ENCODE peak calls at places on chromosomes 1 and 21, in eight cellular contexts. F is Peyer's patch; H is HFF-Myc; B is activated CD4-positive, alpha-beta T cell treated with anti-CD3 and anti-CD28 coated beads, Interleukin-2, amount 50 U/mL, for 24 hours; C is mesendoderm; I is stimulated activated CD4-positive, alpha-beta T cell treated with anti-CD3 and anti-CD28 coated beads, TNF-alpha, amount 100 ng/mL, for 48 hours; A is mucosa of descending colon; N is fibroblast of pulmonary artery. J is an unnamed sample.

GRCh38 chr1:12480748-12481362 is 137.2 kb downstream of the DHRS3 start:
- DNase-seq in F (peak), H (peak), B (no peak), C (peak), I (no peak), A (peak), N (peak), J (peak)

GRCh38 chr1:232868793-232869491 is 63.7 kb downstream of the MAP10 start:
- DNase-seq in F (no peak), H (peak), B (no peak), C (peak), I (no peak), A (peak), N (peak), J (peak)

GRCh38 chr1:53804791-53805505 is 33.1 kb downstream of the NDC1 start:
- DNase-seq in F (no peak), H (no peak), B (no peak), C (no peak), I (no peak), A (no peak), N (no peak), J (no peak)

GRCh38 chr1:177256153-177256814 is 85.5 kb downstream of the BRINP2 start:
- DNase-seq in F (peak), H (peak), B (no peak), C (peak), I (peak), A (peak), N (peak), J (peak)

GRCh38 chr1:43549921-43550597 is 19.4 kb downstream of the PTPRF start:
- DNase-seq in F (peak), H (no peak), B (no peak), C (peak), I (no peak), A (peak), N (no peak), J (no peak)

GRCh38 chr1:5575396-5576110 is 416.7 kb downstream of the NPHP4 start:
- DNase-seq in F (no peak), H (no peak), B (no peak), C (no peak), I (no peak), A (no peak), N (no peak), J (no peak)

GRCh38 chr1:8472668-8473067 is 154.8 kb downstream of the SLC45A1 start:
- DNase-seq in F (no peak), H (no peak), B (no peak), C (no peak), I (peak), A (no peak), N (no peak), J (no peak)

GRCh38 chr1:5634893-5635292 is 357.3 kb downstream of the NPHP4 start:
- DNase-seq in F (no peak), H (no peak), B (no peak), C (no peak), I (no peak), A (no peak), N (no peak), J (no peak)

GRCh38 chr21:35974801-35975200 is 85.5 kb downstream of the SETD4 start:
- DNase-seq in F (no peak), H (no peak), B (no peak), C (no peak), I (no peak), A (peak), N (peak), J (peak)

GRCh38 chr1:55070765-55071164 is 31.4 kb downstream of the PCSK9 start:
- DNase-seq in F (no peak), H (no peak), B (no peak), C (no peak), I (no peak), A (no peak), N (no peak), J (no peak)

GRCh38 chr1:206729507-206729906 is 41.1 kb upstream of the IL19 start:
- DNase-seq in F (no peak), H (no peak), B (no peak), C (no peak), I (no peak), A (no peak), N (no peak), J (no peak)

GRCh38 chr21:17139696-17140095 is 373.1 kb upstream of the CXADR start:
- DNase-seq in F (no peak), H (no peak), B (no peak), C (no peak), I (no peak), A (no peak), N (peak), J (no peak)

GRCh38 chr21:36860736-36861594 is 105.5 kb downstream of the HLCS start:
- DNase-seq in F (no peak), H (no peak), B (no peak), C (peak), I (no peak), A (peak), N (peak), J (peak)

GRCh38 chr1:85344256-85344694 is 67.8 kb upstream of the BCL10 start:
- DNase-seq in F (peak), H (no peak), B (no peak), C (peak), I (no peak), A (peak), N (peak), J (peak)

GRCh38 chr1:52904590-52905375 is 16.8 kb downstream of the ECHDC2 start:
- DNase-seq in F (no peak), H (no peak), B (no peak), C (peak), I (peak), A (peak), N (peak), J (peak)

GRCh38 chr1:57270926-57271698 is 152.7 kb downstream of the DAB1 start:
- DNase-seq in F (no peak), H (no peak), B (no peak), C (no peak), I (no peak), A (no peak), N (no peak), J (no peak)

GRCh38 chr21:42567861-42568260 is 54.2 kb downstream of the SLC37A1 start:
- DNase-seq in F (peak), H (no peak), B (no peak), C (no peak), I (no peak), A (no peak), N (no peak), J (no peak)

GRCh38 chr1:15941899-15942660 is 33.8 kb downstream of the ZBTB17 start:
- DNase-seq in F (no peak), H (no peak), B (no peak), C (no peak), I (no peak), A (no peak), N (no peak), J (no peak)

GRCh38 chr1:202625416-202626360 is 84.6 kb downstream of the SYT2 start:
- DNase-seq in F (peak), H (no peak), B (no peak), C (peak), I (peak), A (peak), N (peak), J (peak)

GRCh38 chr1:183812686-183813569 is 8.0 kb downstream of the RGL1 start:
- DNase-seq in F (peak), H (no peak), B (no peak), C (peak), I (no peak), A (no peak), N (peak), J (peak)

GRCh38 chr1:246776923-246777322 is 52.7 kb downstream of the SCCPDH start:
- DNase-seq in F (no peak), H (no peak), B (no peak), C (no peak), I (no peak), A (no peak), N (no peak), J (no peak)

GRCh38 chr1:60911980-60912692 is 170.2 kb upstream of the NFIA start:
- DNase-seq in F (no peak), H (no peak), B (no peak), C (no peak), I (no peak), A (no peak), N (no peak), J (no peak)

GRCh38 chr1:151990856-151991198 is 2.8 kb downstream of the S100A10 start:
- DNase-seq in F (no peak), H (no peak), B (no peak), C (no peak), I (no peak), A (peak), N (peak), J (peak)

GRCh38 chr1:212699104-212699838 is 369 bp downstream of the BATF3 start:
- DNase-seq in F (peak), H (no peak), B (peak), C (peak), I (no peak), A (peak), N (peak), J (no peak)

GRCh38 chr1:225464851-225465792 is 37.3 kb upstream of the LBR start:
- DNase-seq in F (no peak), H (no peak), B (no peak), C (peak), I (no peak), A (no peak), N (no peak), J (no peak)

GRCh38 chr1:202143768-202144509 is 598 bp downstream of the ARL8A start:
- DNase-seq in F (no peak), H (no peak), B (no peak), C (peak), I (no peak), A (peak), N (no peak), J (no peak)

GRCh38 chr1:233025156-233025555 is 74.7 kb downstream of the NTPCR start:
- DNase-seq in F (peak), H (no peak), B (no peak), C (peak), I (no peak), A (peak), N (peak), J (peak)

GRCh38 chr1:65319141-65319540 is 9.8 kb downstream of the DNAJC6 start:
- DNase-seq in F (no peak), H (no peak), B (no peak), C (no peak), I (no peak), A (no peak), N (no peak), J (no peak)

GRCh38 chr1:201681375-201681774 is 142.4 kb downstream of the NAV1 start:
- DNase-seq in F (peak), H (no peak), B (no peak), C (no peak), I (no peak), A (no peak), N (peak), J (no peak)

GRCh38 chr1:104933846-104934245 is 1184.1 kb downstream of the AMY1C start:
- DNase-seq in F (no peak), H (no peak), B (no peak), C (peak), I (no peak), A (no peak), N (no peak), J (no peak)